ENCODE peak calls at places on chromosomes 12 and 14, in nine cellular contexts. E is cardiac fibroblast, M is NCI-H748 treated with DMSO at 0.1 percent for 48 hours, H is amniotic stem cell, K is substantia nigra, J is GM13976, T is K562, A is fibroblast of lung, X is DMS153. R is an unnamed sample.
A peak's percentile ranks its signal among the peaks of the same experiment; 100 is the strongest.

GRCh38 chr12:123363385-123363742 is 1.3 kb downstream of the SBNO1 start:
- DNase-seq in E (no peak), M (no peak), H (no peak), K (no peak), J (peak; percentile 51), T (no peak), A (no peak), X (no peak), R (peak; percentile 21)

GRCh38 chr12:46830731-46831334 is 5.0 kb upstream of the SLC38A4 start:
- DNase-seq in E (peak; percentile 8), M (no peak), H (no peak), K (no peak), J (no peak), T (no peak), A (peak; percentile 31), X (no peak), R (no peak)

GRCh38 chr12:20421338-20421890 is 53.1 kb downstream of the PDE3A start:
- DNase-seq in E (no peak), M (no peak), H (no peak), K (no peak), J (no peak), T (no peak), A (no peak), X (no peak), R (no peak)

GRCh38 chr14:73462815-73463214 is 4.5 kb upstream of the NUMB start:
- DNase-seq in E (peak; percentile 77), M (no peak), H (no peak), K (no peak), J (no peak), T (no peak), A (peak; percentile 51), X (no peak), R (no peak)

GRCh38 chr14:100096656-100097055 is 31.4 kb downstream of the EVL start:
- DNase-seq in E (no peak), M (no peak), H (no peak), K (no peak), J (no peak), T (no peak), A (peak; percentile 65), X (no peak), R (no peak)

GRCh38 chr14:91830777-91831176 is 36.6 kb downstream of the TC2N start:
- DNase-seq in E (no peak), M (no peak), H (no peak), K (no peak), J (no peak), T (no peak), A (no peak), X (peak; percentile 74), R (no peak)

GRCh38 chr12:104480826-104481457 is 24.2 kb downstream of the CHST11 start:
- DNase-seq in E (peak; percentile 52), M (no peak), H (no peak), K (no peak), J (no peak), T (no peak), A (peak; percentile 67), X (no peak), R (no peak)

GRCh38 chr12:113154351-113154973 is 4.9 kb downstream of the CFAP73 start:
- DNase-seq in E (peak; percentile 28), M (no peak), H (no peak), K (no peak), J (no peak), T (no peak), A (peak; percentile 14), X (peak; percentile 36), R (no peak)

GRCh38 chr14:77124345-77125274 is 17.0 kb downstream of the ZDHHC22 start:
- DNase-seq in E (peak; percentile 42), M (peak; percentile 46), H (no peak), K (no peak), J (peak; percentile 86), T (peak; percentile 55), A (peak; percentile 27), X (no peak), R (no peak)

GRCh38 chr14:96089401-96089800 is 50.2 kb downstream of the C14orf132 start:
- DNase-seq in E (no peak), M (no peak), H (no peak), K (no peak), J (no peak), T (no peak), A (no peak), X (no peak), R (no peak)

GRCh38 chr12:121170581-121171260 is 38.0 kb downstream of the P2RX7 start:
- DNase-seq in E (no peak), M (no peak), H (no peak), K (no peak), J (no peak), T (no peak), A (no peak), X (no peak), R (peak; percentile 46)

GRCh38 chr12:75591628-75592027 is 80.2 kb upstream of the KRR1 start:
- DNase-seq in E (no peak), M (no peak), H (no peak), K (no peak), J (no peak), T (no peak), A (no peak), X (no peak), R (no peak)

GRCh38 chr12:77382096-77382742 is 316.9 kb upstream of the E2F7 start:
- DNase-seq in E (peak; percentile 21), M (no peak), H (no peak), K (no peak), J (no peak), T (no peak), A (peak; percentile 31), X (no peak), R (no peak)

GRCh38 chr12:2678416-2678815 is 116.4 kb upstream of the FKBP4 start:
- DNase-seq in E (no peak), M (no peak), H (no peak), K (no peak), J (no peak), T (no peak), A (no peak), X (no peak), R (no peak)